ENCODE peak calls at places on chromosomes 1 and 21, in ten cellular contexts. G is caudate nucleus; R is brain microvascular endothelial cell; N is heart right ventricle; H is uterus; Z is A673; P is esophagus squamous epithelium; M is CD8-positive, alpha-beta T cell; J is cardiac muscle cell; W is tibial artery. S is an unnamed sample.

GRCh38 chr1:6743189-6744101 is 41.8 kb upstream of the CAMTA1 start:
- DNase-seq in M (no peak), G (no peak), P (no peak), N (peak), J (peak), Z (no peak), H (peak), W (peak), R (peak), S (peak)

GRCh38 chr1:199955235-199955634 is 72.3 kb upstream of the NR5A2 start:
- DNase-seq in J (no peak), W (no peak), N (no peak), R (no peak), Z (no peak), P (no peak), G (no peak), H (no peak), M (no peak), S (no peak)

GRCh38 chr1:78640462-78640861 is 9.2 kb upstream of the IFI44 start:
- DNase-seq in G (no peak), H (no peak), R (no peak), Z (no peak), P (no peak), N (no peak), W (no peak), J (no peak), M (no peak), S (no peak)

GRCh38 chr1:200179126-200179780 is 151.7 kb downstream of the NR5A2 start:
- DNase-seq in M (no peak), P (no peak), H (no peak), G (no peak), R (peak), J (no peak), Z (peak), N (no peak), W (no peak), S (no peak)

GRCh38 chr1:28326980-28327379 is 1.9 kb upstream of the MED18 start:
- DNase-seq in Z (no peak), P (no peak), H (no peak), M (no peak), R (no peak), W (no peak), J (no peak), N (no peak), G (no peak), S (no peak)

GRCh38 chr1:153389978-153390879 is 644 bp downstream of the S100A8 start:
- DNase-seq in P (no peak), H (no peak), J (no peak), G (no peak), W (no peak), N (no peak), R (no peak), M (no peak), Z (no peak), S (no peak)

GRCh38 chr21:43902441-43902840 is 37.4 kb downstream of the AGPAT3 start:
- DNase-seq in R (no peak), Z (peak), N (peak), H (peak), P (no peak), W (no peak), M (no peak), J (peak), G (no peak), S (peak)

GRCh38 chr1:204149635-204150565 is 1.9 kb downstream of the ETNK2 start:
- DNase-seq in Z (no peak), R (no peak), H (peak), J (no peak), P (no peak), W (peak), N (no peak), M (no peak), G (no peak), S (peak)

GRCh38 chr1:94648225-94649007 is 106.9 kb upstream of the F3 start:
- DNase-seq in M (no peak), H (peak), G (no peak), N (no peak), J (peak), R (peak), P (no peak), Z (peak), W (peak), S (peak)

GRCh38 chr21:15850645-15851044 is 120.9 kb downstream of the USP25 start:
- DNase-seq in W (no peak), J (peak), P (no peak), H (no peak), N (no peak), M (no peak), Z (no peak), R (peak), G (no peak), S (no peak)

GRCh38 chr21:43667191-43667904 is 8.0 kb downstream of the RRP1B start:
- DNase-seq in R (peak), G (no peak), J (peak), M (no peak), W (no peak), N (no peak), H (no peak), P (no peak), Z (no peak), S (no peak)

GRCh38 chr1:196142111-196142510 is 466.1 kb downstream of the KCNT2 start:
- DNase-seq in J (no peak), W (no peak), P (no peak), Z (no peak), M (no peak), R (no peak), G (no peak), H (no peak), N (no peak), S (no peak)

GRCh38 chr1:20632386-20632785 is 872 bp upstream of the PINK1 start:
- DNase-seq in W (no peak), G (no peak), P (no peak), R (no peak), Z (peak), M (no peak), H (no peak), N (no peak), J (no peak), S (no peak)

GRCh38 chr1:201480231-201481003 is 11.4 kb upstream of the PHLDA3 start:
- DNase-seq in G (peak), W (peak), M (peak), J (peak), N (peak), Z (peak), R (peak), P (no peak), H (peak), S (peak)

GRCh38 chr21:45579383-45580180 is 37.3 kb upstream of the SLC19A1 start:
- DNase-seq in G (no peak), R (no peak), Z (no peak), N (no peak), J (no peak), W (no peak), P (no peak), M (no peak), H (no peak), S (peak)

GRCh38 chr1:46370214-46370633 is 23.9 kb upstream of the FAAH start:
- DNase-seq in R (peak), M (no peak), N (no peak), J (peak), W (no peak), Z (no peak), H (no peak), P (no peak), G (no peak), S (no peak)

GRCh38 chr1:25700124-25700523 is 83.5 kb downstream of the MAN1C1 start:
- DNase-seq in R (no peak), M (no peak), J (peak), P (no peak), G (no peak), N (peak), W (peak), H (peak), Z (no peak), S (peak)

GRCh38 chr1:108199231-108199657 is 899 bp downstream of the SLC25A24 start:
- DNase-seq in P (no peak), H (no peak), R (peak), Z (peak), M (no peak), W (no peak), N (peak), G (no peak), J (peak), S (no peak)

GRCh38 chr1:23376890-23377811 is 7.5 kb upstream of the ZNF436 start:
- DNase-seq in N (peak), P (no peak), M (no peak), Z (peak), J (peak), R (peak), W (no peak), G (no peak), H (peak), S (peak)

GRCh38 chr1:35386954-35387353 is 118.4 kb downstream of the ZMYM4 start:
- DNase-seq in R (no peak), N (no peak), H (no peak), J (no peak), G (no peak), Z (no peak), P (no peak), M (no peak), W (no peak), S (no peak)

GRCh38 chr1:146051452-146051852 is 29.9 kb upstream of the HJV start:
- DNase-seq in G (no peak), M (no peak), J (no peak), N (no peak), R (no peak), Z (no peak), H (no peak), W (no peak), P (no peak), S (peak)

GRCh38 chr1:157369808-157370521 is 182.3 kb downstream of the FCRL5 start:
- DNase-seq in M (peak), R (peak), H (peak), N (peak), Z (peak), W (peak), J (peak), G (no peak), P (no peak), S (no peak)

GRCh38 chr1:51906306-51907078 is 28.0 kb upstream of the NRDC start:
- DNase-seq in R (no peak), N (no peak), G (no peak), Z (no peak), H (no peak), M (no peak), P (no peak), J (peak), W (no peak), S (no peak)

GRCh38 chr1:84603941-84604830 is 29.9 kb upstream of the CTBS start:
- DNase-seq in R (peak), Z (peak), N (peak), P (no peak), J (peak), W (peak), G (peak), H (peak), M (no peak), S (peak)

GRCh38 chr1:24484208-24484607 is 18.4 kb upstream of the RCAN3 start:
- DNase-seq in N (no peak), R (no peak), J (no peak), H (no peak), W (no peak), M (no peak), P (no peak), G (no peak), Z (no peak), S (no peak)

GRCh38 chr21:41976611-41977010 is 22.8 kb upstream of the C2CD2 start:
- DNase-seq in P (no peak), M (no peak), H (no peak), R (no peak), W (no peak), N (no peak), J (no peak), Z (no peak), G (no peak), S (no peak)

GRCh38 chr1:228084797-228085196 is 2.3 kb downstream of the ARF1 start:
- DNase-seq in R (no peak), G (no peak), M (no peak), Z (no peak), J (no peak), H (no peak), W (no peak), N (no peak), P (no peak), S (no peak)

GRCh38 chr1:29156543-29157268 is 25.0 kb downstream of the SRSF4 start:
- DNase-seq in P (no peak), H (no peak), R (peak), M (no peak), Z (peak), N (no peak), W (no peak), J (peak), G (no peak), S (no peak)

GRCh38 chr1:44811714-44812151 is 3.4 kb downstream of the BTBD19 start:
- DNase-seq in J (peak), R (peak), H (no peak), M (no peak), N (no peak), P (no peak), Z (no peak), G (no peak), W (peak), S (peak)

GRCh38 chr1:119679223-119679622 is 31.2 kb upstream of the ZNF697 start:
- DNase-seq in W (no peak), J (no peak), M (no peak), P (no peak), Z (peak), G (no peak), H (no peak), R (no peak), N (no peak), S (no peak)

GRCh38 chr1:35278886-35279554 is 10.5 kb downstream of the ZMYM4 start:
- DNase-seq in W (no peak), R (peak), G (no peak), H (no peak), Z (no peak), J (peak), P (no peak), M (no peak), N (no peak), S (no peak)

GRCh38 chr1:16302709-16303627 is 49.3 kb downstream of the FBXO42 start:
- DNase-seq in G (no peak), M (no peak), W (no peak), P (no peak), J (peak), H (no peak), R (no peak), N (no peak), Z (no peak), S (no peak)

GRCh38 chr1:34164510-34165381 is at the start of gene CSMD2:
- DNase-seq in H (no peak), G (peak), P (no peak), N (no peak), M (no peak), J (peak), Z (peak), W (peak), R (peak), S (no peak)
- H3K27ac ChIP-seq in H (no peak), G (peak), P (no peak), N (no peak), M (no peak), J (no peak), Z (no peak), W (no peak), R (no peak), S (no peak)

GRCh38 chr1:207429963-207430362 is 24.2 kb upstream of the CR2 start:
- DNase-seq in H (no peak), G (no peak), J (no peak), M (no peak), N (no peak), P (no peak), W (no peak), R (no peak), Z (no peak), S (no peak)
- H3K27ac ChIP-seq in H (no peak), G (no peak), J (no peak), M (no peak), N (no peak), P (no peak), W (no peak), R (no peak), Z (no peak), S (no peak)

DNA sequence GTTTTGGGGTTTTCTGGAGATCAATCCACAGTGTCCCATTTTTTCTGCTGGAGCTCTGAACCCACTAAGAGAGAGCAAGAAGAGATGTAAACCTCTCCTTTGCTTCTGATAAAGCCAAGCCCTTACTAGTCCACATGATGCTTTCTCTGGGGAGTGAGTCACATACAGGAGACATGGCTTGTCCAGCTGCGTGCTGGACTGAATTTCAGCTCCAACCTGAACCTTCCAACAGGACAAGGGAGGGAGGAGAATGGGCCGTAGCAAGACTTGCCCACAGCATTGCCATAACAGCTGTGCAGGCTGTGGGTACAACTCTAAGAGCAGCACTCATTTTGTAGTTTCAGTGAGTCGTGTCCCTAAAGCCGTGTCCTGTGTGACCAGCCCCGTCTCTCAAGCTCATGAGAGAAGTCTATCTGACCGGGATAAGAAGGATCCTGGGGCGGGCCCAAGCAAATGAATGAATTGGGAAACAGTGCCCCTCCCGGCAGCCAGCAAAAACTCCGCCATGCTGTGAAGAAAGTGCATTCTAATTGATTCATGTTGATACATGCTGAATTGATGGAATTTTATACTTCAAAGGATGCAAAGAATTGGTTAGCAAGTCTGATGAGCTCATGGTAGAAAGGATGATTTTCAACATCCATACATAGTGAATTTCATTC is 195.2 kb downstream of the GABPA start:
- DNase-seq in W (peak), Z (peak), G (peak), J (peak), R (peak), H (no peak), M (no peak), N (no peak), P (no peak), S (no peak)
- H3K27ac ChIP-seq in W (peak), Z (no peak), G (peak), J (no peak), R (peak), H (peak), M (no peak), N (peak), P (no peak), S (no peak)

GRCh38 chr1:221726331-221726692 is 15.6 kb downstream of the DUSP10 start:
- DNase-seq in J (no peak), H (no peak), W (no peak), N (no peak), R (no peak), Z (no peak), M (no peak), P (no peak), G (no peak), S (no peak)
- H3K27ac ChIP-seq in J (no peak), H (peak), W (peak), N (peak), R (no peak), Z (no peak), M (no peak), P (peak), G (no peak), S (peak)

DNA sequence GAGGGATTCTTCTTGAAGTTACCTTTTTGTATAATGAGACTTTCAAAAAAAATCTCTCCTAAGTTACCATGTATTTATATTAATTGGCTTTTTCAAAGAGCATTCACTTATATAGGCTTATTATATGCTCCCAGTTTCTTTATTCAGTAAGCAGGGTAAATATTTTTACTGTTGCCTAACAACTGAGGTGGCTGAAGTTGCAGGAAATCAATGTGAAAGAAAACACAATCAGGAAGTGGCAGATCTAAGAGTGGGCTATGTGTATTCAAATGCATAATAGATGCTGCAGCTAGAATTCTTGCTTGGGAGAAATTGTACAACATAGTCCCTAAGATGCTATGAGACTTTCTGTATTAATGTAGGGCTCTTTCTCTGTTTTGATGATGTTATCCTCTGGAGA is 606.9 kb downstream of the NUF2 start:
- DNase-seq in R (no peak), G (no peak), M (no peak), H (no peak), Z (peak), W (no peak), N (no peak), J (peak), P (no peak), S (no peak)
- H3K27ac ChIP-seq in R (no peak), G (no peak), M (no peak), H (peak), Z (peak), W (no peak), N (no peak), J (no peak), P (no peak), S (no peak)

GRCh38 chr1:21882721-21883415 is 54.2 kb downstream of the HSPG2 start:
- DNase-seq in Z (no peak), W (no peak), G (no peak), P (no peak), M (no peak), H (no peak), N (no peak), R (no peak), J (no peak), S (no peak)
- H3K27ac ChIP-seq in Z (no peak), W (no peak), G (no peak), P (no peak), M (no peak), H (peak), N (no peak), R (no peak), J (no peak), S (peak)

DNA sequence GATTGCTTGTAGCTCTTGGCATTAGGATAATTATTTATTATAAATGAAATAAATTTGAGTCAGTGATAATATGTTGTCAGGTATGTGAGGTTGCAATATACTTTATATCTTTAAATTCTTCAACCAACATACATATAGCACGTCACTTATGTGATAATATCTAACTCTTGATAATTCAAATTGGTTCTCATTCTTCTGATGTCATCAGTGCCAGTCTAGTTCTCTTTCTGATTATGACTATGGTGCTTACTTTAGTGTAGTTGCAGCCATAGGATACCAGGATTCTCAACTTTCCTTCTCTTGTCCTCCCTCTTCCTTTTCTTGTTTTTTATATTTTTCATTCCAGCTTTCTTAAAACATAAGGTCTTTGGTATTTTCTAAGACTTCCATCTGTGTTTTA is 34.8 kb upstream of the ATP6V1G3 start:
- DNase-seq in H (no peak), N (no peak), W (no peak), M (no peak), J (no peak), Z (no peak), R (no peak), P (no peak), G (no peak), S (no peak)
- H3K27ac ChIP-seq in H (no peak), N (no peak), W (no peak), M (no peak), J (no peak), Z (no peak), R (no peak), P (no peak), G (no peak), S (no peak)

GRCh38 chr1:41514381-41514780 is 29.9 kb upstream of the EDN2 start:
- DNase-seq in G (no peak), R (no peak), J (no peak), P (no peak), Z (no peak), N (no peak), M (no peak), H (no peak), W (no peak), S (no peak)

GRCh38 chr1:41517039-41517438 is 32.6 kb upstream of the EDN2 start:
- DNase-seq in P (no peak), N (no peak), H (no peak), W (no peak), R (no peak), G (no peak), Z (no peak), M (no peak), J (no peak), S (no peak)

GRCh38 chr1:41515778-41516167 is 31.3 kb upstream of the EDN2 start:
- DNase-seq in W (no peak), Z (no peak), P (no peak), R (no peak), H (no peak), M (no peak), J (no peak), N (no peak), G (no peak), S (no peak)

GRCh38 chr1:41515131-41515678 is 30.7 kb upstream of the EDN2 start:
- DNase-seq in W (no peak), Z (no peak), G (peak), M (no peak), N (no peak), P (no peak), R (no peak), J (no peak), H (no peak), S (no peak)

GRCh38 chr1:41516168-41516961 is 31.9 kb upstream of the EDN2 start:
- DNase-seq in W (peak), N (peak), H (peak), R (peak), P (no peak), J (peak), M (peak), Z (peak), G (peak), S (peak)
- H3K27ac ChIP-seq in W (peak), N (no peak), H (peak), R (no peak), P (no peak), J (no peak), M (no peak), Z (no peak), G (peak), S (peak)

S was measured in sigmoid colon.